ENCODE peak calls at places on chromosomes 13 and 19, in seven cellular contexts. E is transverse colon; L is effector memory CD4-positive, alpha-beta T cell; D is OCI-LY7; Q is colonic mucosa; K is GM23248; J is tibial nerve. A is an unnamed sample.
A peak's percentile ranks its signal among the peaks of the same experiment; 100 is the strongest.

GRCh38 chr13:74575729-74576125 is 441.5 kb upstream of the KLF12 start:
- DNase-seq in E (peak; percentile 28), L (no peak), D (no peak), Q (peak; percentile 34), K (peak; percentile 73), J (peak; percentile 36), A (peak; percentile 50)

GRCh38 chr13:111558700-111559088 is 238.3 kb downstream of the TEX29 start:
- DNase-seq in E (no peak), L (no peak), D (no peak), Q (no peak), K (no peak), J (no peak), A (no peak)

GRCh38 chr19:10137751-10138682 is 18.3 kb upstream of the EIF3G start:
- DNase-seq in E (no peak), L (no peak), D (no peak), Q (no peak), K (no peak), J (no peak), A (no peak)

GRCh38 chr13:30731658-30732390 is 3.5 kb upstream of the ALOX5AP start:
- DNase-seq in E (no peak), L (no peak), D (no peak), Q (no peak), K (no peak), J (no peak), A (no peak)

GRCh38 chr13:39263033-39263432 is 224.8 kb downstream of the NHLRC3 start:
- DNase-seq in E (peak; percentile 9), L (no peak), D (peak; percentile 44), Q (peak; percentile 54), K (peak; percentile 49), J (peak; percentile 43), A (peak; percentile 27)

GRCh38 chr19:21581646-21582045 is 76.2 kb downstream of the ZNF429 start:
- DNase-seq in E (no peak), L (no peak), D (no peak), Q (no peak), K (no peak), J (no peak), A (no peak)

GRCh38 chr19:32802840-32803239 is 66.7 kb downstream of the SLC7A9 start:
- DNase-seq in E (no peak), L (no peak), D (no peak), Q (no peak), K (no peak), J (no peak), A (no peak)

GRCh38 chr19:14146789-14147216 is 10.4 kb upstream of the ASF1B start:
- DNase-seq in E (no peak), L (no peak), D (no peak), Q (no peak), K (peak; percentile 96), J (no peak), A (no peak)

GRCh38 chr19:13154241-13154778 is 4.1 kb downstream of the IER2 start:
- DNase-seq in E (peak; percentile 93), L (peak; percentile 32), D (peak; percentile 60), Q (peak; percentile 93), K (peak; percentile 99), J (peak; percentile 85), A (peak; percentile 89)

GRCh38 chr13:74003374-74003773 is 130.8 kb downstream of the KLF12 start:
- DNase-seq in E (no peak), L (no peak), D (no peak), Q (no peak), K (no peak), J (no peak), A (no peak)

GRCh38 chr19:36106991-36107390 is 4.0 kb upstream of the OVOL3 start:
- DNase-seq in E (no peak), L (no peak), D (no peak), Q (no peak), K (no peak), J (no peak), A (no peak)

GRCh38 chr19:48670699-48671455 is 1.9 kb downstream of the NTN5 start:
- DNase-seq in E (no peak), L (no peak), D (no peak), Q (no peak), K (no peak), J (no peak), A (no peak)

GRCh38 chr19:15187026-15188007 is 13.5 kb downstream of the NOTCH3 start:
- DNase-seq in E (no peak), L (no peak), D (peak; percentile 18), Q (no peak), K (peak; percentile 44), J (no peak), A (no peak)

GRCh38 chr19:15469513-15470297 is 5.4 kb upstream of the RASAL3 start:
- DNase-seq in E (peak; percentile 24), L (no peak), D (no peak), Q (no peak), K (peak; percentile 40), J (no peak), A (no peak)

GRCh38 chr13:59951011-59951410 is 212.7 kb downstream of the DIAPH3 start:
- DNase-seq in E (no peak), L (no peak), D (no peak), Q (no peak), K (no peak), J (no peak), A (no peak)

GRCh38 chr19:929523-930258 is 3.9 kb downstream of the ARID3A start:
- DNase-seq in E (no peak), L (no peak), D (no peak), Q (no peak), K (no peak), J (no peak), A (no peak)

GRCh38 chr13:44816701-44817684 is 172.3 kb downstream of the NUFIP1 start:
- DNase-seq in E (no peak), L (no peak), D (no peak), Q (no peak), K (peak; percentile 71), J (no peak), A (no peak)

GRCh38 chr19:14505488-14506239 is 9.7 kb upstream of the GIPC1 start:
- DNase-seq in E (peak; percentile 79), L (peak; percentile 47), D (peak; percentile 73), Q (peak; percentile 83), K (peak; percentile 83), J (no peak), A (peak; percentile 69)

GRCh38 chr13:65971541-65971940 is 1258.6 kb downstream of the PCDH9 start:
- DNase-seq in E (no peak), L (no peak), D (no peak), Q (no peak), K (no peak), J (no peak), A (no peak)

DNA sequence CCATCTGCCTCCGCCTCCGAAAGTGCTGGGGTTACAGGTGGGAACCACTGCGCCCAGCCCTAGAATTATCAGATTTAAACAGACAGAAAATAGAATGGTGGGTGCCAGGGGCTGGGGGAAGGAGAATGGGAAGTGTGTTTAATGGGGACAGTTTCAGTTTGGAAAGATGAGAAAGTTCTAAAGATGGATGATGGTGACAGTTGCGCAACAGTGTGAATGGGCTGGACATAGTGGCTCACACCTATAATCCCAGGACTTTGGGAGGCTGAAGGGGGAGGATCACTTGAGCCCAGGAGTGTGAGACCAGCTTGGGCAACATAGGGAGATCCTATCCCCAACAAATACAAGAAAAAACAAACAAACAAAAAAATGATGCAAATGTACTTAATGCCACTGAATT is 15.9 kb downstream of the KANK2 start:
- DNase-seq in E (no peak), L (no peak), D (no peak), Q (no peak), K (no peak), J (no peak), A (no peak)
- H3K27ac ChIP-seq in E (peak overlapping the region; percentile 81), L (no peak overlapping the region), D (no peak overlapping the region), Q (no peak overlapping the region), K (no peak overlapping the region), J (no peak overlapping the region), A (peak overlapping the region; percentile 68)

GRCh38 chr13:79401259-79402071 is 4.6 kb downstream of the RBM26 start:
- DNase-seq in E (no peak), L (no peak), D (peak; percentile 55), Q (no peak), K (no peak), J (no peak), A (no peak)
- H3K4me3 ChIP-seq in E (no peak overlapping the region), L (no peak overlapping the region), D (peak overlapping the region; percentile 98), Q (no peak overlapping the region), K (no peak overlapping the region), J (no peak overlapping the region), A (no peak overlapping the region)

DNA sequence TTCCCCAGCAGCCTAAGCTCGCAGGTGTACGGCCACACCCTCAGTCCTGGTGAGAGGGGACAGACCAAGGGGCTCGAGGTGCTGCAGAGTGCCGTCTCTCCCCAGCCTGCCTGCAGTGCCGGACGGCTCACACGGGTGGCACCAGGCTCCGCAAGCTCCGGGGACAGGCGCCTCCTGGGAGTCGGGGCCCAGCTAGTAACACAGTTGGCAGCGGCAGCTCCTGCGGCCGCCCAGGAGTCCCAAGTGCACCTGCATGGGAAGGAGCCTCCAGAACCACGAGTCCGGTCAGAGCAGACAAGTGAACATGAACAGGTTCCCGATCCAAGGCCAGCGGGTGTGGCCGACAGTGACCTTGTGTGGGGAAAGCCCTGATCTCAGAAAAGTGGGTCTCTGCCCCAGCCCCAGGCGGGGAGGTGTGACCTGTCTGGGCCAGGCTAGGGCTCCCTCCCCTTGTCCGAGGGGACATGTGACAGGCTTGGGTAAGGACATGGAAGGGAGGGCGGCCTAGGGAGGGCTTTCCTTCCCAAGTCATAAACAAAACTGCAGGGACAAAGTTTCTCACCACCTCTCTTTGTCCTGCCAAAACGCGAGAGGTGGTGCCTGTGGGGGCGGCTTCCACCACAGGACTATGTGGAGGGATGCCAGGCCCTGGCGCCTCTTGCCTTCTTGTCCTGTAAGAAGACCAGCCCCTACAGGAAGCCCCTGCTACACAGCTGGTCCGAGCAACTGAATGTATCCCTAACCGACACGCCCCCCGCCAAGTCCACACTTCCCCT is 46.5 kb downstream of the MLLT1 start:
- DNase-seq in E (no peak), L (no peak), D (no peak), Q (no peak), K (peak; percentile 75), J (no peak), A (peak; percentile 83)
- H3K27ac ChIP-seq in E (peak overlapping the region; percentile 12), L (no peak overlapping the region), D (no peak overlapping the region), Q (no peak overlapping the region), K (peak overlapping the region; percentile 90), J (peak overlapping the region; percentile 4), A (peak overlapping the region; percentile 81)

DNA sequence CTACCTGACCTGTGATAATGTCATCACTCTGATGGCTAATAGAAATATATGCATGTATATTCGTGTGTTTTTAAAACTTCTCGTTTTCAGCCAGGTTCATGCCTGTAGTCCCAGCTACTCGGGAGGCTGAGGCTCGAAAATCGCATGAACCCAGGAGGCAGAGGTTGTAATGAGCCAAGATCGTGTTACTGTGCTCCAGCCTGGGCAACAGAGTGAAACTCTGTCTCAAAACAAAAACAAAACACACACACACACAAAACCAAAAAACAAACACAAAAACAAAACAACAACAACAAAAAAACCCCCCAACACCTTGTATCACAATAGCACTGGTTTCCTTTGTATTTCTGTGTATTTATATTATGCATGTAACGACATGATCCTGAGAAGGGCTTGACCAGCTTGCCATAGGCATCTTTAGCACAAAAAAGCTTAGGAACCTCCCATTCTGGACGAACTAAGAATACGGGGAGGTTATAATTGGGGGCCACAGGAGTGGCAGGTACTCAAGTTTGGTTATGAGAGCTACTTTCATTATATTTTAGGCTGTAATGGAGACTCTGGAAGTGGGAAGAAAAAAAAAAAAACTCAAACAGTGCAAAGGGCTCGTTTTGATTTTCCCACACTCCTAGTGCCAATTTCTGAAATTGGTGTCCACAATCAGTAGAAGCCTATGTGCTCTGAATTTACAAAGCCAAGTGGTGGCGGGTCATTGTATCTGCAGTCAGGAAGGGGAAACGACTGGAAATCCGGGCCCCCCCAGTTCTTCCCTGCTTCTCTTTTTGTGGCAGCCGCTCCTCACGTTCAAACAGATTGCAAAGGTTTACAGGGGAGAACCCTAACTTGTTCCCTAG is 1.2 kb upstream of the ACP7 start:
- DNase-seq in E (no peak), L (no peak), D (no peak), Q (no peak), K (no peak), J (no peak), A (no peak)
- H3K4me3 ChIP-seq in E (no peak overlapping the region), L (no peak overlapping the region), D (no peak overlapping the region), Q (no peak overlapping the region), K (peak overlapping the region; percentile 31), J (no peak overlapping the region), A (peak overlapping the region; percentile 40)